ENCODE peak calls at places on chromosome 7, in five cellular contexts. J is NCI-H2107, H is breast epithelium, X is EL, E is AG20443. Z is an unnamed sample.

GRCh38 chr7:74029094-74029785 is 1.3 kb downstream of the ELN start:
- DNase-seq in J (no peak), H (no peak), X (no peak), E (no peak), Z (no peak)

GRCh38 chr7:95859434-95859833 is 87.1 kb downstream of the DYNC1I1 start:
- DNase-seq in J (no peak), H (no peak), X (peak), E (peak), Z (peak)

GRCh38 chr7:27200761-27201230 is 905 bp upstream of the HOXA13 start:
- DNase-seq in J (no peak), H (no peak), X (no peak), E (no peak), Z (no peak)

GRCh38 chr7:43469051-43469450 is 113.9 kb upstream of the STK17A start:
- DNase-seq in J (no peak), H (peak), X (no peak), E (no peak), Z (no peak)

GRCh38 chr7:67713651-67714050 is 717.0 kb downstream of the TYW1 start:
- DNase-seq in J (no peak), H (no peak), X (no peak), E (no peak), Z (no peak)

GRCh38 chr7:131196808-131197207 is 130.9 kb upstream of the MKLN1 start:
- DNase-seq in J (no peak), H (no peak), X (no peak), E (peak), Z (peak)

GRCh38 chr7:55077581-55078410 is 59.0 kb downstream of the EGFR start:
- DNase-seq in J (no peak), H (no peak), X (no peak), E (no peak), Z (no peak)

GRCh38 chr7:131110294-131111080 is 217.2 kb upstream of the MKLN1 start:
- DNase-seq in J (no peak), H (peak), X (peak), E (peak), Z (peak)

GRCh38 chr7:960269-960871 is 5.9 kb upstream of the ADAP1 start:
- DNase-seq in J (no peak), H (no peak), X (no peak), E (no peak), Z (no peak)

GRCh38 chr7:158904599-158904998 is 48.2 kb downstream of the DYNC2I1 start:
- DNase-seq in J (no peak), H (no peak), X (no peak), E (no peak), Z (no peak)

GRCh38 chr7:24034251-24034650 is 249.7 kb upstream of the NPY start:
- DNase-seq in J (no peak), H (no peak), X (no peak), E (no peak), Z (no peak)

GRCh38 chr7:80533287-80533686 is 21.4 kb upstream of the GNAT3 start:
- DNase-seq in J (no peak), H (no peak), X (peak), E (peak), Z (no peak)

GRCh38 chr7:148944935-148945934 is 61.1 kb upstream of the EZH2 start:
- DNase-seq in J (no peak), H (no peak), X (peak), E (peak), Z (peak)

GRCh38 chr7:34042406-34042805 is 137.1 kb downstream of the BMPER start:
- DNase-seq in J (no peak), H (no peak), X (peak), E (peak), Z (no peak)

GRCh38 chr7:99562832-99563231 is 4.4 kb downstream of the ZNF655 start:
- DNase-seq in J (no peak), H (no peak), X (peak), E (peak), Z (peak)

GRCh38 chr7:98283127-98283886 is 1.8 kb downstream of the BRI3 start:
- DNase-seq in J (no peak), H (no peak), X (peak), E (no peak), Z (peak)

GRCh38 chr7:117381357-117381756 is 45.9 kb downstream of the ASZ1 start:
- DNase-seq in J (no peak), H (no peak), X (no peak), E (no peak), Z (no peak)